ENCODE peak calls at places on chromosomes 11 and 22, in four cellular contexts. S is H1, X is HepG2, N is K562. M is an unnamed sample.

GRCh38 chr22:36365020-36365411 is 22.8 kb downstream of the MYH9 start:
- DNase-seq in S (no peak), X (no peak), N (peak), M (no peak)

GRCh38 chr11:66299189-66299588 is 7.5 kb downstream of the TMEM151A start:
- DNase-seq in S (no peak), X (no peak), N (no peak), M (no peak)

GRCh38 chr11:107018274-107018901 is at the start of gene GUCY1A2:
- DNase-seq in S (peak), X (no peak), N (no peak), M (no peak)

GRCh38 chr22:50463188-50463900 is 11.5 kb downstream of the SBF1 start:
- DNase-seq in S (no peak), X (no peak), N (no peak), M (no peak)

GRCh38 chr22:45154383-45154782 is 9.3 kb upstream of the NUP50 start:
- DNase-seq in S (no peak), X (no peak), N (no peak), M (no peak)

GRCh38 chr11:2537896-2538855 is 93.4 kb downstream of the KCNQ1 start:
- DNase-seq in S (no peak), X (no peak), N (no peak), M (no peak)

GRCh38 chr11:48041877-48042698 is 61.7 kb downstream of the PTPRJ start:
- DNase-seq in S (no peak), X (peak), N (no peak), M (no peak)

GRCh38 chr22:23911318-23911980 is 17.3 kb downstream of the MIF start:
- DNase-seq in S (no peak), X (no peak), N (no peak), M (no peak)

GRCh38 chr11:122453586-122453985 is 201.9 kb upstream of the UBASH3B start:
- DNase-seq in S (no peak), X (no peak), N (no peak), M (no peak)

GRCh38 chr22:25488244-25489020 is 76.0 kb upstream of the GRK3 start:
- DNase-seq in S (no peak), X (peak), N (no peak), M (peak)

GRCh38 chr11:100927579-100927978 is 202.0 kb downstream of the PGR start:
- DNase-seq in S (no peak), X (no peak), N (no peak), M (no peak)

GRCh38 chr22:21916309-21916918 is 36.2 kb downstream of the PPM1F start:
- DNase-seq in S (no peak), X (no peak), N (no peak), M (no peak)

GRCh38 chr11:121936781-121937447 is 179.1 kb downstream of the BLID start:
- DNase-seq in S (no peak), X (no peak), N (no peak), M (no peak)

GRCh38 chr11:92941676-92942571 is 27.5 kb upstream of the MTNR1B start:
- DNase-seq in S (no peak), X (peak), N (peak), M (no peak)

GRCh38 chr11:73577496-73577917 is 20.4 kb downstream of the FAM168A start:
- DNase-seq in S (no peak), X (no peak), N (no peak), M (peak)

GRCh38 chr11:73288873-73289707 is 17.0 kb downstream of the P2RY6 start:
- DNase-seq in S (peak), X (peak), N (peak), M (peak)

GRCh38 chr22:27895600-27895999 is 23.5 kb downstream of the PITPNB start:
- DNase-seq in S (no peak), X (no peak), N (no peak), M (peak)

GRCh38 chr22:31639640-31640039 is 22.4 kb downstream of the PISD start:
- DNase-seq in S (no peak), X (no peak), N (no peak), M (no peak)

GRCh38 chr22:47308886-47309285 is 546.4 kb downstream of the TBC1D22A start:
- DNase-seq in S (no peak), X (no peak), N (no peak), M (no peak)

GRCh38 chr22:42343136-42343484 is 72.7 kb upstream of the TCF20 start:
- DNase-seq in S (no peak), X (no peak), N (no peak), M (no peak)

GRCh38 chr11:46865340-46865739 is 19.3 kb upstream of the CKAP5 start:
- DNase-seq in S (no peak), X (no peak), N (no peak), M (no peak)

GRCh38 chr22:42662114-42663021 is 13.2 kb upstream of the CYB5R3 start:
- DNase-seq in S (peak), X (no peak), N (peak), M (no peak)

GRCh38 chr11:42521994-42522393 is 789.8 kb upstream of the API5 start:
- DNase-seq in S (no peak), X (no peak), N (no peak), M (no peak)
- TF ChIP-seq BRCA1 in S (no peak), X (no peak), N (no peak), M (no peak)

DNA sequence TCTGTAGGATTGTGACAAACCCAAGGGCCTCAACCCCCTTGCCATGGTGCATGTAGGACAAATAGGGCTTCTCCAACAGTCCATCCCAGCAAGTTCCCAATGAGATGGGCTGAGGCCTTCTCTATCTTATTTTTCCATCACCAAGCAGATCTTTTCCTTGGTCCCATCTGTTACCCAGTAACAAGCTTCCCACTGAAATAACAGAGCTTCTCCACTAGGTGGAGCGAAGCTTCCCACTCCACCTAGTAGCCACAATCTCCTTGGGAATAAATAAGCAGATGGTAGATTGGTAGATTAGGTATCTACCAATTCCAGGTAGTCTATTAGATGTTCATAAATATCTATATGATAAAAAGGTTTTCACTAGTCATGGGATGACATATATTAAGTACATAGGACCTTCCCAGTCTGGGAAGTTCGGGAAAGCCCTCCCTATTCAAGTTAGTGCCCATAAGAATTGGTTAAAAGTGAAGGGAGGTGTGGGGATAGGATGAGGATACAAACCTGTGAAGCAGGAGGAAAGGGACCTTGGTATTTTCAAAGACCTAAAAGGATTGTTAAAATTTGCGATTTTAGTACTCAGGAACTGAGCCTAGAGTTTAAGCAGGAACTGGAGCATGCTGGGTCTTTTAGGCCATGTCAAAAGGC is 5.9 kb upstream of the OR52L1 start:
- DNase-seq in S (no peak), X (peak), N (peak), M (no peak)
- TF ChIP-seq CTCF in S (no peak), X (peak), N (peak), M (peak)

GRCh38 chr11:12090061-12090572 is 20.3 kb upstream of the MICAL2 start:
- DNase-seq in S (no peak), X (no peak), N (peak), M (no peak)

GRCh38 chr11:12089041-12089440 is 21.3 kb upstream of the MICAL2 start:
- DNase-seq in S (no peak), X (no peak), N (no peak), M (no peak)

GRCh38 chr11:12090761-12091261 is 19.6 kb upstream of the MICAL2 start:
- DNase-seq in S (no peak), X (no peak), N (no peak), M (no peak)

GRCh38 chr11:12088531-12088930 is 21.9 kb upstream of the MICAL2 start:
- DNase-seq in S (no peak), X (no peak), N (no peak), M (no peak)

DNA sequence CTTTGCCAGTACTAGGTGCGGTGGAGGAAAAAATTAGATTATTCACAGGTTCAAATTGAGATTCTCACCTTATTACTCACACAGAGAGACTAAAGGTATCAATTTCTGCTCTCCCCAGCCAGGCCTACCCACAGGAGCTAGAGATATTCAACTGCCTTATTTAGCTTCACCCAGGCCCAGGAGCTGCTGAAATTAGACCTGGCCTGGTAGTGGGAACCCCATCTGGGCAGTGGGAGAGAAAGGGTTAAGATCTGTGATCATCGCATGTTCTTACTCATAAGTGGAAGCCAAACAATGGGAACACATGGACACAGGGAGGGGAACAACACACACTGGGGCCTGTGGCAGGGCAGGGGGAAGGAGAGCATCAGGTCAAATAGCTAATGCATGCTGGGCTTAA is 20.9 kb upstream of the MICAL2 start:
- DNase-seq in S (no peak), X (no peak), N (no peak), M (no peak)
- TF ChIP-seq BRCA1 in S (no peak), X (no peak), N (no peak), M (no peak)

DNA sequence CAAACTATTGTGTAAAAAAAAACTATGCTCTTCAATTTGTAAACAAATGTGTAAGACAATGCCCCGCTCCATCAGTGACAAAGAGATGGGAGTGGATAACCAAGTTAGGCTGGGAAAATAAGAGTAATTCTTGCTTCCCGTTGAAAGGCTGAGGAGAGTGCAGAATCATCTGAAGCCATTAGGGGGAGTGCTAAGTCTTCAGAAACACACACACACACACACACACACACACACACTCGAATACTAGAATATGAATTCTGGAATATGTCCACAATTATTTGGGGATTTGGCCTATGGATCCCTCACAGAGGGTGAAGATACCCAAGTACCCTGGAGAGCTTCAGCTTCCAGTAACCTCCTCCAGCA is 27.8 kb upstream of the ROBO3 start:
- DNase-seq in S (peak), X (peak), N (peak), M (peak)
- TF ChIP-seq CTCF in S (no peak), X (peak), N (peak), M (peak)

GRCh38 chr22:19997561-19998231 is 18.9 kb downstream of the ARVCF start:
- DNase-seq in S (no peak), X (no peak), N (no peak), M (no peak)
- TF ChIP-seq BRCA1 in S (no peak), X (no peak), N (no peak), M (no peak)

GRCh38 chr11:109856958-109857357 is 236.2 kb upstream of the ZC3H12C start:
- DNase-seq in S (no peak), X (no peak), N (no peak), M (no peak)
- TF ChIP-seq CTCF in S (no peak), X (no peak), N (no peak), M (no peak)

GRCh38 chr11:77672276-77672675 is 34.7 kb upstream of the CLNS1A start:
- DNase-seq in S (no peak), X (no peak), N (no peak), M (no peak)
- TF ChIP-seq BRCA1 in S (no peak), X (no peak), N (no peak), M (no peak)

GRCh38 chr11:17720796-17721171 is 1.4 kb downstream of the MYOD1 start:
- DNase-seq in S (peak), X (no peak), N (no peak), M (no peak)

GRCh38 chr11:17718510-17718962 is 835 bp upstream of the MYOD1 start:
- DNase-seq in S (no peak), X (no peak), N (no peak), M (no peak)

GRCh38 chr11:17719028-17719939 is at the start of gene MYOD1:
- DNase-seq in S (peak), X (no peak), N (no peak), M (no peak)

GRCh38 chr11:17721242-17721999 is 2.0 kb downstream of the MYOD1 start:
- DNase-seq in S (no peak), X (no peak), N (no peak), M (no peak)

DNA sequence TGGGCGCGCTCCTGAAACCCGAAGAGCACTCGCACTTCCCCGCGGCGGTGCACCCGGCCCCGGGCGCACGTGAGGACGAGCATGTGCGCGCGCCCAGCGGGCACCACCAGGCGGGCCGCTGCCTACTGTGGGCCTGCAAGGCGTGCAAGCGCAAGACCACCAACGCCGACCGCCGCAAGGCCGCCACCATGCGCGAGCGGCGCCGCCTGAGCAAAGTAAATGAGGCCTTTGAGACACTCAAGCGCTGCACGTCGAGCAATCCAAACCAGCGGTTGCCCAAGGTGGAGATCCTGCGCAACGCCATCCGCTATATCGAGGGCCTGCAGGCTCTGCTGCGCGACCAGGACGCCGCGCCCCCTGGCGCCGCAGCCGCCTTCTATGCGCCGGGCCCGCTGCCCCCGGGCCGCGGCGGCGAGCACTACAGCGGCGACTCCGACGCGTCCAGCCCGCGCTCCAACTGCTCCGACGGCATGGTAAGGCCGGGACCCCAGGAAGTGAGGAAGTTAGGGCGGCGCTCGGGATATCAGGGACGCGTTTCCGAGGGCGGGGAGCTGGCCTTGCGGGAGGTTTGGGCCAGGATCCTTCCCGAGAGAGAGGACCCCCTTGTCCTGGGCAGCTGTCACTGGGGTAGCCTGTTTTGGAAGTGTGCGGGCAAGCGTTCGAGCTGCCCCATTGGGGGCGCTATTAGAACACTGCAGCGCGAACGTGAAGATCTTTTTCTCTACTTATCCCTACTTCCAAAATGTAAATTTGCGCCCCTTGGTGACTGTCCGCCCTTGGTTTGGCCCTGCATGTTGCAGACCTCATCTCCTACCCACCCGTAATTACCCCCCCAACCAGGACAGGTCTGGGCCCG is 797 bp downstream of the MYOD1 start:
- DNase-seq in S (peak), X (no peak), N (no peak), M (no peak)
- TF ChIP-seq CTCF in S (peak), X (peak), N (no peak), M (no peak)

GRCh38 chr11:31645747-31646146 is 136.2 kb downstream of the ELP4 start:
- DNase-seq in S (no peak), X (peak), N (no peak), M (no peak)
- TF ChIP-seq BRCA1 in S (no peak), X (no peak), N (no peak), M (no peak)

GRCh38 chr11:111067994-111068393 is 177.5 kb upstream of the POU2AF2 start:
- DNase-seq in S (no peak), X (no peak), N (no peak), M (no peak)
- TF ChIP-seq CTCF in S (no peak), X (no peak), N (no peak), M (no peak)

M was measured in GM12878.